ENCODE peak calls at places on chromosomes 12 and 14, in five cellular contexts. C is mucosa of descending colon, M is OCI-LY7, X is fibroblast of lung, I is left lung. H is an unnamed sample. For H3K36me3, the result is how much of the 10 kb centered on the place peaks cover.

GRCh38 chr12:113533842-113534375 is 62.2 kb upstream of the LHX5 start:
- DNase-seq in C (no peak), M (no peak), X (no peak), I (no peak), H (no peak)

GRCh38 chr12:12990700-12991468 is 9.2 kb downstream of the HEBP1 start:
- DNase-seq in C (no peak), M (no peak), X (no peak), I (no peak), H (no peak)

GRCh38 chr14:91282954-91283645 is 38.6 kb upstream of the GPR68 start:
- DNase-seq in C (no peak), M (peak), X (no peak), I (no peak), H (no peak)

GRCh38 chr12:12673296-12673695 is 22.7 kb downstream of the GPR19 start:
- DNase-seq in C (no peak), M (no peak), X (no peak), I (no peak), H (no peak)

GRCh38 chr14:96734076-96734622 is 63.0 kb upstream of the VRK1 start:
- DNase-seq in C (no peak), M (no peak), X (no peak), I (no peak), H (no peak)

GRCh38 chr14:71344506-71344905 is 437.2 kb downstream of the PCNX1 start:
- DNase-seq in C (no peak), M (no peak), X (no peak), I (no peak), H (no peak)

GRCh38 chr12:41055875-41056577 is 132.1 kb upstream of the PDZRN4 start:
- DNase-seq in C (no peak), M (no peak), X (no peak), I (no peak), H (no peak)

GRCh38 chr14:59303216-59303615 is 114.7 kb downstream of the DAAM1 start:
- DNase-seq in C (no peak), M (no peak), X (no peak), I (no peak), H (no peak)

GRCh38 chr12:45425426-45425825 is 209.5 kb downstream of the ANO6 start:
- DNase-seq in C (no peak), M (no peak), X (peak), I (no peak), H (no peak)

GRCh38 chr12:132291402-132292175 is 37.8 kb downstream of the GALNT9 start:
- DNase-seq in C (peak), M (no peak), X (no peak), I (no peak), H (no peak)

GRCh38 chr12:40054554-40055226 is 51.2 kb downstream of the SLC2A13 start:
- DNase-seq in C (no peak), M (no peak), X (peak), I (peak), H (no peak)

GRCh38 chr14:77161011-77161410 is 19.4 kb upstream of the ZDHHC22 start:
- DNase-seq in C (no peak), M (no peak), X (no peak), I (no peak), H (no peak)

GRCh38 chr12:116319851-116320621 is 42.5 kb upstream of the MED13L start:
- DNase-seq in C (no peak), M (no peak), X (peak), I (peak), H (no peak)

GRCh38 chr14:77026930-77027537 is 1.5 kb downstream of the IRF2BPL start:
- DNase-seq in C (peak), M (peak), X (peak), I (no peak), H (peak)

GRCh38 chr12:5522358-5523335 is 90.7 kb downstream of the NTF3 start:
- DNase-seq in C (no peak), M (no peak), X (no peak), I (no peak), H (no peak)

GRCh38 chr14:87935081-87935828 is 57.7 kb downstream of the GALC start:
- DNase-seq in C (no peak), M (no peak), X (no peak), I (no peak), H (no peak)

GRCh38 chr12:126353604-126354003 is 1288.4 kb downstream of the AACS start:
- DNase-seq in C (no peak), M (no peak), X (peak), I (no peak), H (no peak)

GRCh38 chr14:105629886-105630215 is 103.5 kb downstream of the TMEM121 start:
- DNase-seq in C (no peak), M (no peak), X (no peak), I (no peak), H (no peak)

GRCh38 chr12:94616217-94616729 is 34.1 kb downstream of the TMCC3 start:
- DNase-seq in C (peak), M (no peak), X (no peak), I (no peak), H (no peak)

GRCh38 chr14:97143456-97143855 is 346.3 kb downstream of the VRK1 start:
- DNase-seq in C (no peak), M (no peak), X (no peak), I (no peak), H (no peak)

GRCh38 chr14:70416717-70417349 is at the start of gene SYNJ2BP:
- DNase-seq in C (peak), M (peak), X (peak), I (peak), H (peak)

GRCh38 chr12:49518914-49519573 is 19.8 kb upstream of the KCNH3 start:
- DNase-seq in C (no peak), M (no peak), X (peak), I (no peak), H (no peak)

GRCh38 chr12:6367065-6367968 is 8.0 kb downstream of the SCNN1A start:
- DNase-seq in C (no peak), M (peak), X (peak), I (no peak), H (no peak)

GRCh38 chr12:62247242-62247641 is 13.0 kb upstream of the USP15 start:
- DNase-seq in C (no peak), M (no peak), X (no peak), I (no peak), H (no peak)

GRCh38 chr12:30902001-30902400 is 24.5 kb upstream of the TSPAN11 start:
- DNase-seq in C (no peak), M (no peak), X (no peak), I (no peak), H (no peak)

GRCh38 chr12:130220361-130220760 is 58.1 kb downstream of the FZD10 start:
- DNase-seq in C (no peak), M (no peak), X (no peak), I (no peak), H (no peak)

GRCh38 chr14:76701981-76702380 is 59.3 kb upstream of the VASH1 start:
- DNase-seq in C (no peak), M (no peak), X (no peak), I (no peak), H (no peak)

GRCh38 chr12:113149361-113150150 is at the start of gene CFAP73:
- DNase-seq in C (peak), M (no peak), X (peak), I (peak), H (no peak)

GRCh38 chr12:132244724-132245295 is 84.6 kb downstream of the GALNT9 start:
- DNase-seq in C (no peak), M (no peak), X (no peak), I (no peak), H (no peak)

GRCh38 chr12:43208221-43208620 is 343.8 kb downstream of the ADAMTS20 start:
- DNase-seq in C (no peak), M (no peak), X (no peak), I (no peak), H (no peak)

GRCh38 chr12:56222531-56222895 is 791 bp upstream of the RNF41 start:
- DNase-seq in C (no peak), M (no peak), X (no peak), I (no peak), H (no peak)

GRCh38 chr14:63435838-63436237 is 107.3 kb downstream of the PPP2R5E start:
- DNase-seq in C (peak), M (peak), X (peak), I (peak), H (peak)

GRCh38 chr12:68189766-68190700 is 30.5 kb upstream of the IFNG start:
- DNase-seq in C (no peak), M (no peak), X (peak), I (no peak), H (no peak)

GRCh38 chr14:93072659-93073365 is 42.9 kb downstream of the ITPK1 start:
- DNase-seq in C (no peak), M (no peak), X (no peak), I (no peak), H (no peak)

DNA sequence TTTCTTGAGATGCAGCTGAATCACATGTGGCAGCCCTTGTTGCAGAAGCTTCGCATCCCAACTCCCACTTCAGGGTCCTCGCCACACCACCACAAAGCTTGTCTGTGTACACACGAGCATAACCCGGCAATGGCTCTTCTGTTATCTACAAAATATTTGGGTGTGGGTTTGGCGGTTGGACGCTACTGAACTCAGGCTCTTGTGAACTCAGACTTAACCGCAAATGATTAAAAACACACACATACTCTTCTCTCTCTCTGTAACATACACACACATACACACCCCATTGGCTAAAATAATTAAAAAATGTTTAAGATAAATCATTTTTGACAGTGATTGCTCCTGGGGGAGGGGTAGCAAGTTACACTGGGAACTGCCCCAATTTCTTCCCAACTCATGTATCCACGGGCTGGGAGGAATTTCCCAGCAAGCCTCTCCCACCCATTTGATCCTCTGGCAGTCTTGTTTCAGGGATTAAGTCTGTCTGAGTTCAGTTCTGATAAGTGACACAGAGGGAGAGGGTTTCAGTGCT is 63.7 kb upstream of the MANSC4 start:
- DNase-seq in C (no peak), M (no peak), X (peak), I (peak), H (no peak)
- H3K36me3 ChIP-seq in C (under half), M (under half), X (under half), I (under half), H (under half)

GRCh38 chr14:53539489-53540126 is 386.5 kb upstream of the DDHD1 start:
- DNase-seq in C (peak), M (peak), X (peak), I (peak), H (peak)
- TF ChIP-seq CTCF in C (peak), M (peak), X (peak), I (peak), H (peak)

GRCh38 chr12:109991586-109991985 is 4.6 kb downstream of the GIT2 start:
- DNase-seq in C (no peak), M (no peak), X (no peak), I (no peak), H (no peak)
- H3K36me3 ChIP-seq in C (under half), M (half or more), X (under half), I (under half), H (under half)

GRCh38 chr12:98503593-98504367 is 11.6 kb upstream of the TMPO start:
- DNase-seq in C (peak), M (peak), X (peak), I (peak), H (peak)
- TF ChIP-seq CTCF in C (no peak), M (peak), X (no peak), I (no peak), H (no peak)

GRCh38 chr12:78421011-78421410 is 443.6 kb upstream of the SYT1 start:
- DNase-seq in C (no peak), M (no peak), X (peak), I (no peak), H (no peak)
- H3K36me3 ChIP-seq in C (under half), M (under half), X (under half), I (under half), H (under half)

GRCh38 chr14:21016791-21017190 is 8.1 kb downstream of the NDRG2 start:
- DNase-seq in C (no peak), M (no peak), X (no peak), I (no peak), H (no peak)
- TF ChIP-seq CTCF in C (no peak), M (no peak), X (no peak), I (no peak), H (no peak)

DNA sequence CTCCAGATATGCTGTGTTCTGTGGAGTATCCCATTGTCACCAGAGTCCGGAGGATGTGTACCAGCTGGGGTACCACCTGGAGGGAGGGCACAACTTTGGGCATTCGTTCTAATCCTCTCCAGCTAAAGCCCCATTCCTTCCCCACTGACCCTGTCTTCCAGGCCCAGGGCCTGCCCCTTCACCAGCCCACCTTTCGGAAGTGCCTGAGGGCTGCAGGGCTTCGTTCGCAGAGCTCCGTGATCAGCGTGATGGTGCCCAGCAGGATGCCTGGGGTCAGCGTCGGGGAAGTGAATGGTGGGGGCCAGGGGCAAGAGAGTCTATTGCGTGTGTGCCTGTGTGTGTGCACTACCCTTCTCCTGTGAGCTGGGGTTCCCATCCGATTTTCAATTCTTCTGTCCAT is 2.0 kb downstream of the AP1G2 start:
- DNase-seq in C (no peak), M (no peak), X (no peak), I (no peak), H (no peak)
- H3K36me3 ChIP-seq in C (under half), M (half or more), X (under half), I (under half), H (under half)

GRCh38 chr12:103705927-103706326 is 118.9 kb downstream of the STAB2 start:
- DNase-seq in C (no peak), M (no peak), X (no peak), I (no peak), H (no peak)
- TF ChIP-seq CTCF in C (no peak), M (no peak), X (no peak), I (no peak), H (no peak)

H was measured in right lobe of liver.